ENCODE peak calls at places on chromosomes 7 and 10, in seven cellular contexts. One of them, this sample, is unnamed.

GRCh38 chr10:4450981-4451501 is 375.0 kb upstream of the AKR1E2 start:
- DNase-seq in SW480: no peak
- DNase-seq in stomach: no peak
- DNase-seq in GM20000: no peak
- DNase-seq in COR-L47: no peak
- DNase-seq in ACHN: no peak
- DNase-seq in posterior vena cava: no peak
- DNase-seq in this sample: peak

GRCh38 chr10:14750900-14751575 is 23.7 kb downstream of the FAM107B start:
- DNase-seq in SW480: no peak
- DNase-seq in stomach: no peak
- DNase-seq in GM20000: no peak
- DNase-seq in COR-L47: no peak
- DNase-seq in ACHN: no peak
- DNase-seq in posterior vena cava: no peak
- DNase-seq in this sample: no peak

GRCh38 chr10:62018141-62018911 is 116.8 kb downstream of the ARID5B start:
- DNase-seq in SW480: no peak
- DNase-seq in stomach: peak
- DNase-seq in GM20000: no peak
- DNase-seq in COR-L47: no peak
- DNase-seq in ACHN: no peak
- DNase-seq in posterior vena cava: no peak
- DNase-seq in this sample: no peak

GRCh38 chr7:24829787-24830186 is 72.5 kb upstream of the GSDME start:
- DNase-seq in SW480: no peak
- DNase-seq in stomach: no peak
- DNase-seq in GM20000: no peak
- DNase-seq in COR-L47: no peak
- DNase-seq in ACHN: no peak
- DNase-seq in posterior vena cava: no peak
- DNase-seq in this sample: no peak

GRCh38 chr10:18104223-18104872 is 35.9 kb upstream of the CACNB2 start:
- DNase-seq in SW480: peak
- DNase-seq in stomach: peak
- DNase-seq in GM20000: peak
- DNase-seq in COR-L47: no peak
- DNase-seq in ACHN: peak
- DNase-seq in posterior vena cava: peak
- DNase-seq in this sample: peak

GRCh38 chr10:72259491-72260214 is 14.1 kb upstream of the DDIT4 start:
- DNase-seq in SW480: no peak
- DNase-seq in stomach: no peak
- DNase-seq in GM20000: peak
- DNase-seq in COR-L47: no peak
- DNase-seq in ACHN: no peak
- DNase-seq in posterior vena cava: no peak
- DNase-seq in this sample: peak

GRCh38 chr10:72503241-72503640 is 122.6 kb downstream of the MICU1 start:
- DNase-seq in SW480: no peak
- DNase-seq in stomach: no peak
- DNase-seq in GM20000: no peak
- DNase-seq in COR-L47: no peak
- DNase-seq in ACHN: no peak
- DNase-seq in posterior vena cava: no peak
- DNase-seq in this sample: peak

GRCh38 chr10:78952686-78953085 is 116.1 kb upstream of the ZMIZ1 start:
- DNase-seq in SW480: no peak
- DNase-seq in stomach: no peak
- DNase-seq in GM20000: no peak
- DNase-seq in COR-L47: no peak
- DNase-seq in ACHN: no peak
- DNase-seq in posterior vena cava: peak
- DNase-seq in this sample: peak

GRCh38 chr7:11212080-11212711 is 238.5 kb downstream of the PHF14 start:
- DNase-seq in SW480: peak
- DNase-seq in stomach: peak
- DNase-seq in GM20000: peak
- DNase-seq in COR-L47: peak
- DNase-seq in ACHN: peak
- DNase-seq in posterior vena cava: no peak
- DNase-seq in this sample: peak

GRCh38 chr10:80622153-80622552 is 84.5 kb downstream of the SH2D4B start:
- DNase-seq in SW480: no peak
- DNase-seq in stomach: no peak
- DNase-seq in GM20000: no peak
- DNase-seq in COR-L47: no peak
- DNase-seq in ACHN: no peak
- DNase-seq in posterior vena cava: no peak
- DNase-seq in this sample: no peak

GRCh38 chr10:50544857-50545429 is 78.8 kb downstream of the SGMS1 start:
- DNase-seq in SW480: no peak
- DNase-seq in stomach: no peak
- DNase-seq in GM20000: no peak
- DNase-seq in COR-L47: no peak
- DNase-seq in ACHN: no peak
- DNase-seq in posterior vena cava: no peak
- DNase-seq in this sample: no peak

GRCh38 chr7:45975367-45975766 is 54.3 kb upstream of the IGFBP3 start:
- DNase-seq in SW480: peak
- DNase-seq in stomach: no peak
- DNase-seq in GM20000: no peak
- DNase-seq in COR-L47: no peak
- DNase-seq in ACHN: no peak
- DNase-seq in posterior vena cava: no peak
- DNase-seq in this sample: peak

GRCh38 chr7:134629445-134629844 is 17.2 kb upstream of the BPGM start:
- DNase-seq in SW480: no peak
- DNase-seq in stomach: no peak
- DNase-seq in GM20000: no peak
- DNase-seq in COR-L47: no peak
- DNase-seq in ACHN: no peak
- DNase-seq in posterior vena cava: no peak
- DNase-seq in this sample: no peak

GRCh38 chr10:72340911-72341310 is 13.8 kb downstream of the DNAJB12 start:
- DNase-seq in SW480: no peak
- DNase-seq in stomach: no peak
- DNase-seq in GM20000: no peak
- DNase-seq in COR-L47: no peak
- DNase-seq in ACHN: no peak
- DNase-seq in posterior vena cava: no peak
- DNase-seq in this sample: no peak

GRCh38 chr10:42952358-42952757 is 124.5 kb upstream of the RET start:
- DNase-seq in SW480: peak
- DNase-seq in stomach: peak
- DNase-seq in GM20000: no peak
- DNase-seq in COR-L47: no peak
- DNase-seq in ACHN: peak
- DNase-seq in posterior vena cava: peak
- DNase-seq in this sample: peak

GRCh38 chr10:107280293-107280692 is 115.8 kb upstream of the SORCS1 start:
- DNase-seq in SW480: no peak
- DNase-seq in stomach: no peak
- DNase-seq in GM20000: no peak
- DNase-seq in COR-L47: no peak
- DNase-seq in ACHN: no peak
- DNase-seq in posterior vena cava: no peak
- DNase-seq in this sample: peak

GRCh38 chr7:28623863-28624262 is 211.5 kb downstream of the CREB5 start:
- DNase-seq in SW480: peak
- DNase-seq in stomach: no peak
- DNase-seq in GM20000: no peak
- DNase-seq in COR-L47: no peak
- DNase-seq in ACHN: peak
- DNase-seq in posterior vena cava: no peak
- DNase-seq in this sample: no peak

GRCh38 chr7:152382244-152382643 is 53.6 kb downstream of the KMT2C start:
- DNase-seq in SW480: no peak
- DNase-seq in stomach: no peak
- DNase-seq in GM20000: no peak
- DNase-seq in COR-L47: no peak
- DNase-seq in ACHN: no peak
- DNase-seq in posterior vena cava: no peak
- DNase-seq in this sample: no peak

GRCh38 chr7:90931996-90932912 is 332.0 kb upstream of the FZD1 start:
- DNase-seq in SW480: no peak
- DNase-seq in stomach: no peak
- DNase-seq in GM20000: peak
- DNase-seq in COR-L47: no peak
- DNase-seq in ACHN: no peak
- DNase-seq in posterior vena cava: no peak
- DNase-seq in this sample: peak

GRCh38 chr7:3950249-3950648 is 649.2 kb downstream of the SDK1 start:
- DNase-seq in SW480: no peak
- DNase-seq in stomach: no peak
- DNase-seq in GM20000: no peak
- DNase-seq in COR-L47: no peak
- DNase-seq in ACHN: no peak
- DNase-seq in posterior vena cava: no peak
- DNase-seq in this sample: no peak

GRCh38 chr7:114026486-114027089 is 107.8 kb upstream of the PPP1R3A start:
- DNase-seq in SW480: peak
- DNase-seq in stomach: no peak
- DNase-seq in GM20000: peak
- DNase-seq in COR-L47: peak
- DNase-seq in ACHN: peak
- DNase-seq in posterior vena cava: no peak
- DNase-seq in this sample: peak

GRCh38 chr7:98877692-98878364 is 504 bp upstream of the TRRAP start:
- DNase-seq in SW480: no peak
- DNase-seq in stomach: peak
- DNase-seq in GM20000: no peak
- DNase-seq in COR-L47: no peak
- DNase-seq in ACHN: no peak
- DNase-seq in posterior vena cava: no peak
- DNase-seq in this sample: no peak

GRCh38 chr10:20596911-20597310 is 300.2 kb downstream of the NEBL start:
- DNase-seq in SW480: no peak
- DNase-seq in stomach: no peak
- DNase-seq in GM20000: no peak
- DNase-seq in COR-L47: no peak
- DNase-seq in ACHN: no peak
- DNase-seq in posterior vena cava: no peak
- DNase-seq in this sample: no peak

GRCh38 chr10:70782401-70783055 is 2.6 kb downstream of the TBATA start:
- DNase-seq in SW480: no peak
- DNase-seq in stomach: no peak
- DNase-seq in GM20000: no peak
- DNase-seq in COR-L47: no peak
- DNase-seq in ACHN: no peak
- DNase-seq in posterior vena cava: no peak
- DNase-seq in this sample: no peak

GRCh38 chr7:157715071-157715937 is 378.5 kb downstream of the DNAJB6 start:
- DNase-seq in SW480: no peak
- DNase-seq in stomach: no peak
- DNase-seq in GM20000: no peak
- DNase-seq in COR-L47: no peak
- DNase-seq in ACHN: no peak
- DNase-seq in posterior vena cava: peak
- DNase-seq in this sample: no peak

GRCh38 chr7:151397026-151397425 is 12.8 kb downstream of the WDR86 start:
- DNase-seq in SW480: no peak
- DNase-seq in stomach: no peak
- DNase-seq in GM20000: no peak
- DNase-seq in COR-L47: no peak
- DNase-seq in ACHN: no peak
- DNase-seq in posterior vena cava: no peak
- DNase-seq in this sample: no peak

GRCh38 chr7:99379043-99379577 is 4.6 kb downstream of the ARPC1B start:
- DNase-seq in SW480: no peak
- DNase-seq in stomach: peak
- DNase-seq in GM20000: peak
- DNase-seq in COR-L47: no peak
- DNase-seq in ACHN: no peak
- DNase-seq in posterior vena cava: peak
- DNase-seq in this sample: peak

GRCh38 chr10:34181545-34182300 is 633.4 kb downstream of the PARD3 start:
- DNase-seq in SW480: no peak
- DNase-seq in stomach: no peak
- DNase-seq in GM20000: no peak
- DNase-seq in COR-L47: no peak
- DNase-seq in ACHN: no peak
- DNase-seq in posterior vena cava: no peak
- DNase-seq in this sample: peak

GRCh38 chr7:56097700-56098099 is 4.9 kb upstream of the PHKG1 start:
- DNase-seq in SW480: no peak
- DNase-seq in stomach: peak
- DNase-seq in GM20000: no peak
- DNase-seq in COR-L47: no peak
- DNase-seq in ACHN: no peak
- DNase-seq in posterior vena cava: peak
- DNase-seq in this sample: peak